ENCODE peak calls at places on chromosomes 11 and 22, in six cellular contexts. M, C, Z, P, J and O are unnamed samples.

GRCh38 chr11:119155733-119156492 is 7.1 kb downstream of the ABCG4 start:
- DNase-seq in M (peak), C (peak), Z (peak), P (no peak), J (peak), O (peak)

GRCh38 chr22:27531782-27532530 is 269.6 kb downstream of the MN1 start:
- DNase-seq in M (no peak), C (no peak), Z (no peak), P (no peak), J (no peak), O (no peak)

GRCh38 chr11:115257286-115258077 is 246.7 kb downstream of the CADM1 start:
- DNase-seq in M (no peak), C (no peak), Z (no peak), P (no peak), J (no peak), O (no peak)

GRCh38 chr11:101126551-101127347 is 2.9 kb downstream of the PGR start:
- DNase-seq in M (no peak), C (no peak), Z (peak), P (no peak), J (no peak), O (no peak)

GRCh38 chr22:35567794-35568193 is 27.2 kb downstream of the RASD2 start:
- DNase-seq in M (no peak), C (no peak), Z (no peak), P (no peak), J (no peak), O (no peak)

GRCh38 chr22:36375071-36375980 is 12.4 kb downstream of the MYH9 start:
- DNase-seq in M (no peak), C (no peak), Z (no peak), P (no peak), J (no peak), O (no peak)

GRCh38 chr11:28606930-28607329 is 498.7 kb downstream of the METTL15 start:
- DNase-seq in M (no peak), C (no peak), Z (no peak), P (no peak), J (no peak), O (no peak)

GRCh38 chr11:70176940-70177689 is 26.0 kb upstream of the FADD start:
- DNase-seq in M (peak), C (peak), Z (peak), P (no peak), J (peak), O (peak)

GRCh38 chr11:67138922-67139321 is 19.9 kb downstream of the KDM2A start:
- DNase-seq in M (no peak), C (no peak), Z (no peak), P (no peak), J (no peak), O (no peak)

GRCh38 chr22:30843245-30843644 is 125.3 kb downstream of the MORC2 start:
- DNase-seq in M (no peak), C (no peak), Z (no peak), P (no peak), J (no peak), O (no peak)

GRCh38 chr11:60872124-60872951 is 5.0 kb downstream of the ZP1 start:
- DNase-seq in M (no peak), C (no peak), Z (no peak), P (no peak), J (no peak), O (peak)

GRCh38 chr22:17359501-17359900 is 9.8 kb upstream of the CECR2 start:
- DNase-seq in M (no peak), C (no peak), Z (no peak), P (no peak), J (no peak), O (no peak)

GRCh38 chr11:5992604-5993251 is 5.9 kb upstream of the OR52L1 start:
- DNase-seq in M (peak), C (peak), Z (peak), P (no peak), J (peak), O (peak)

GRCh38 chr11:125091247-125091876 is 20.1 kb downstream of the TMEM218 start:
- DNase-seq in M (no peak), C (peak), Z (peak), P (peak), J (peak), O (peak)

GRCh38 chr22:36156515-36157419 is 3.8 kb downstream of the APOL3 start:
- DNase-seq in M (no peak), C (peak), Z (peak), P (peak), J (no peak), O (no peak)

GRCh38 chr11:95592455-95592854 is 197.1 kb downstream of the FAM76B start:
- DNase-seq in M (no peak), C (no peak), Z (no peak), P (no peak), J (no peak), O (no peak)

GRCh38 chr22:39414886-39415285 is 15.3 kb downstream of the TAB1 start:
- DNase-seq in M (no peak), C (no peak), Z (no peak), P (no peak), J (no peak), O (no peak)

GRCh38 chr11:66718320-66718971 is 10.6 kb downstream of the SPTBN2 start:
- DNase-seq in M (no peak), C (peak), Z (no peak), P (no peak), J (no peak), O (no peak)

GRCh38 chr22:39462443-39463147 is 5.8 kb downstream of the MGAT3 start:
- DNase-seq in M (no peak), C (peak), Z (peak), P (no peak), J (no peak), O (peak)

GRCh38 chr11:17839450-17839849 is 104.9 kb downstream of the KCNC1 start:
- DNase-seq in M (no peak), C (no peak), Z (no peak), P (no peak), J (no peak), O (no peak)

GRCh38 chr11:35344990-35345655 is 74.2 kb downstream of the SLC1A2 start:
- DNase-seq in M (no peak), C (no peak), Z (no peak), P (no peak), J (no peak), O (no peak)

GRCh38 chr11:46725338-46726205 is 6.6 kb downstream of the F2 start:
- DNase-seq in M (no peak), C (no peak), Z (no peak), P (no peak), J (no peak), O (no peak)

GRCh38 chr22:19844423-19845368 is 10.0 kb downstream of the GNB1L start:
- DNase-seq in M (no peak), C (no peak), Z (no peak), P (no peak), J (no peak), O (peak)

DNA sequence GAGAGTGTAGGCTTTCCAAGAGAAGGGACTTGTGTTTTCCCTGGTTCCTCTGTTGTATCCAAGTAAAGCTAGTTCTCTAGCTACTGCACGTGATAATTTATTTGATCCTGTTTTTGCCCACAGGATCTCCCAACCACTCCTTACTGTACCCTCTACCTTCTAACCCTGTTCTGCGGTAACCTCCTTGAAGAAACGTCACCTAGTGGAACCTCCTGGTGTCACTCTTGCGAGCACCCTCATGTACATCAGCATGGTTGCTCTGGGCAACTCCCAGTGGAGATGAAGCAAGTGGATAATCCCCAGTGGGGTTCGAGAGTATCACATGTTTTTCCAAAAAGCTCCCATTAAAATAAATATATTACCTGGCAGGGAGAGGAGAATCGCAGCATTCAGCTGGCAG is 108.9 kb upstream of the CLMP start:
- DNase-seq in M (no peak), C (no peak), Z (no peak), P (no peak), J (no peak), O (no peak)
- TF ChIP-seq REST in M (no peak), C (no peak), Z (no peak), P (no peak), J (no peak), O (no peak)

GRCh38 chr11:111762981-111763643 is 3.1 kb downstream of the PPP2R1B start:
- DNase-seq in M (no peak), C (no peak), Z (no peak), P (no peak), J (no peak), O (no peak)
- TF ChIP-seq REST in M (no peak), C (no peak), Z (no peak), P (no peak), J (no peak), O (no peak)

GRCh38 chr11:62449451-62449851 is 30.6 kb downstream of the SCGB1A1 start:
- DNase-seq in M (no peak), C (no peak), Z (no peak), P (no peak), J (peak), O (no peak)

GRCh38 chr11:62451243-62451626 is 32.4 kb downstream of the SCGB1A1 start:
- DNase-seq in M (no peak), C (no peak), Z (no peak), P (no peak), J (no peak), O (peak)

GRCh38 chr11:62452839-62453468 is 34.1 kb downstream of the SCGB1A1 start:
- DNase-seq in M (no peak), C (no peak), Z (no peak), P (no peak), J (no peak), O (no peak)

GRCh38 chr11:62452261-62452660 is 33.4 kb downstream of the SCGB1A1 start:
- DNase-seq in M (no peak), C (no peak), Z (no peak), P (no peak), J (no peak), O (no peak)

GRCh38 chr11:62450543-62451242 is 31.9 kb downstream of the SCGB1A1 start:
- DNase-seq in M (no peak), C (no peak), Z (no peak), P (no peak), J (no peak), O (no peak)
- TF ChIP-seq REST in M (no peak), C (no peak), Z (no peak), P (no peak), J (no peak), O (no peak)

DNA sequence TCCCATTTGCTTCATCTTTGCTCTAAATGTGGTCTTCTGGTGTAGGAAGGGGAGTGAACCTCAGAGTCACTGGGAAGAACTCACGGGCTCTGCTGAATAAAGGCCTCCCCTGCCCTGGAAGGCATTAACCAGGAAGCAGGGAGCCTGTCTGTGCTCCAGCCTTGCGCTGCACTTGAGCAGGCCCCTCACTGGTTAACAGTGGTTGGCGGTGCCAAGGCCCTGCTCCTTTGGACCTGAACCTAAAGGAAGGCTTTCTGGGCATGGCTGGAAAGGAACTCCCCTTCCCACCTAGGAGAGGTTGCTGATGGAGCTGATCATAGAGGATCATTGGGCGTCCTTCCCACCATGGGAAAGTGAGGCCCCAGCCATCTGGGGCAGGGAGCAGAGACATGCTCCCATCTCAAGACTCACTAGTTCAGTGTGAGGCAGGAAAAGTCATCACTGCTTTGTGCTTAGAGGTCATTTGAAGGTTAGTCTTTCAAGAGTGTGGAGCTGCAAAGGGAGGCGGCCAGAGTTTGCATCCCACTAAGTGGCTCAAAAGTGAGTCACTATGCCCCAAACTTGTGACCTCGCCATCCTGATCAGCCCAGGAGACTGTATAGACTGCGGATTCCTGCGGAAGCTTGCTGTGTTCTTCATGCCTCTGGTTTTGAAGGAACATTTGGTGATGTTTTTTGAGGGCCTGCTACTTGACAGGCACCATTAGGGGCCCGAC is 50.4 kb downstream of the DBX1 start:
- DNase-seq in M (no peak), C (no peak), Z (no peak), P (no peak), J (no peak), O (no peak)
- TF ChIP-seq REST in M (no peak), C (no peak), Z (no peak), P (no peak), J (no peak), O (no peak)

GRCh38 chr22:49962751-49963646 is 2.4 kb downstream of the PIM3 start:
- DNase-seq in M (no peak), C (no peak), Z (no peak), P (no peak), J (no peak), O (no peak)

GRCh38 chr22:49961601-49962011 is 1.0 kb downstream of the PIM3 start:
- DNase-seq in M (no peak), C (no peak), Z (no peak), P (no peak), J (no peak), O (no peak)

GRCh38 chr22:49960967-49961600 is 512 bp downstream of the PIM3 start:
- DNase-seq in M (no peak), C (no peak), Z (peak), P (no peak), J (no peak), O (peak)

GRCh38 chr22:49963647-49964026 is 3.1 kb downstream of the PIM3 start:
- DNase-seq in M (no peak), C (no peak), Z (no peak), P (no peak), J (no peak), O (peak)

GRCh38 chr22:49962012-49962750 is 1.6 kb downstream of the PIM3 start:
- DNase-seq in M (no peak), C (peak), Z (peak), P (no peak), J (peak), O (peak)
- TF ChIP-seq REST in M (no peak), C (peak), Z (no peak), P (no peak), J (no peak), O (no peak)